ENCODE peak calls at places on chromosomes 11 and 22, in four cellular contexts. W is K562, N is GM12878, V is H1. Q is an unnamed sample.

GRCh38 chr11:26946209-26946828 is 47.6 kb upstream of the FIBIN start:
- DNase-seq in W (no peak), N (no peak), V (no peak), Q (no peak)

GRCh38 chr22:23608583-23608982 is 23.5 kb downstream of the DRICH1 start:
- DNase-seq in W (peak), N (no peak), V (no peak), Q (no peak)

GRCh38 chr11:113896156-113896879 is 8.3 kb upstream of the HTR3B start:
- DNase-seq in W (peak), N (no peak), V (no peak), Q (no peak)

GRCh38 chr11:47160753-47161133 is 15.9 kb downstream of the ARFGAP2 start:
- DNase-seq in W (peak), N (no peak), V (no peak), Q (no peak)

GRCh38 chr22:22887621-22888503 is at the start of gene IGLL5:
- DNase-seq in W (no peak), N (no peak), V (no peak), Q (no peak)

GRCh38 chr22:47029244-47030001 is 267.0 kb downstream of the TBC1D22A start:
- DNase-seq in W (no peak), N (no peak), V (no peak), Q (no peak)

GRCh38 chr22:33757041-33757440 is 163.2 kb downstream of the LARGE1 start:
- DNase-seq in W (no peak), N (no peak), V (no peak), Q (no peak)

GRCh38 chr11:95465887-95466286 is 234.9 kb upstream of the SESN3 start:
- DNase-seq in W (no peak), N (no peak), V (no peak), Q (no peak)

GRCh38 chr11:3807856-3808845 is at the start of gene PGAP2:
- DNase-seq in W (peak), N (no peak), V (peak), Q (peak)

GRCh38 chr22:26398741-26399153 is 30.3 kb upstream of the ASPHD2 start:
- DNase-seq in W (peak), N (no peak), V (peak), Q (no peak)

GRCh38 chr22:28907311-28908008 is 24.1 kb downstream of the ZNRF3 start:
- DNase-seq in W (no peak), N (peak), V (no peak), Q (no peak)
- TF ChIP-seq GABPA in W (no peak), N (peak), V (no peak), Q (no peak)

GRCh38 chr22:28820885-28821284 is 20.5 kb upstream of the XBP1 start:
- DNase-seq in W (no peak), N (no peak), V (no peak), Q (no peak)

GRCh38 chr22:28817919-28818859 is 17.8 kb upstream of the XBP1 start:
- DNase-seq in W (no peak), N (no peak), V (no peak), Q (peak)

GRCh38 chr22:28821452-28821851 is 21.1 kb upstream of the XBP1 start:
- DNase-seq in W (no peak), N (no peak), V (no peak), Q (no peak)

GRCh38 chr22:28816994-28817530 is 16.7 kb upstream of the XBP1 start:
- DNase-seq in W (no peak), N (no peak), V (no peak), Q (no peak)

GRCh38 chr22:28819253-28820096 is 19.1 kb upstream of the XBP1 start:
- DNase-seq in W (no peak), N (no peak), V (no peak), Q (peak)
- TF ChIP-seq KDM1A in W (no peak), N (no peak), V (no peak), Q (peak)

GRCh38 chr11:89487016-89487415 is 4.2 kb downstream of the NOX4 start:
- DNase-seq in W (no peak), N (no peak), V (no peak), Q (no peak)

GRCh38 chr11:89495951-89496350 is 4.8 kb upstream of the NOX4 start:
- DNase-seq in W (no peak), N (no peak), V (no peak), Q (no peak)

GRCh38 chr11:89489930-89490329 is 1.2 kb downstream of the NOX4 start:
- DNase-seq in W (no peak), N (no peak), V (no peak), Q (no peak)

DNA sequence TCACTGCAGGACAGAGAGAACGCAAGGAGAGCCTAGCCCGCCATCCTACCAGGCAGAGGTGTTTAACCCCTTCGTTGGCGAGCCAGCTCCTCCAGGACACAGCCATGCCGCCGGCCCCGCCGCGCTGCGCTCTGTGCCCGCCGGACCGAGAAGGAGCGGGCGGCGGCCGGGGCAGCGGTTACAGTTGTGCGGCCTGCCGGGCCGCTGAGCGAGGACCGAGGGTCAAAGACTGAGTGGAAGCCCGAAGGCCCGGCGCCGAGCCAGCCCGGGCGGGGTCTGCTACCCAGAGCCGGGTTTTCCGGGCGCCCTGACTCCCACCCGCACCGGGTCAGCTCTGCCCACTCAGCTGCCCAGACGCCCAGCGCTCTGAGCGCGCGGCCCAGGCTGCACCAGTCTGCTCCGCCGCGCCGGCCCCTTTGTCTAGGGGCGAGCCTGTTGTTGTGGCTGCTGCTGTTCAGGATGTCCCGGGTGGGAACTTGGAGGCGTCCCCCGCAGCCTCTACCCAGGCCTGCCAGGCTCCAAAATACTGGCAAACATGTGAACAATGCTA is at the start of gene NOX4:
- DNase-seq in W (no peak), N (no peak), V (no peak), Q (no peak)
- TF ChIP-seq POLR2AphosphoS5 in W (no peak), N (no peak), V (peak), Q (no peak)

DNA sequence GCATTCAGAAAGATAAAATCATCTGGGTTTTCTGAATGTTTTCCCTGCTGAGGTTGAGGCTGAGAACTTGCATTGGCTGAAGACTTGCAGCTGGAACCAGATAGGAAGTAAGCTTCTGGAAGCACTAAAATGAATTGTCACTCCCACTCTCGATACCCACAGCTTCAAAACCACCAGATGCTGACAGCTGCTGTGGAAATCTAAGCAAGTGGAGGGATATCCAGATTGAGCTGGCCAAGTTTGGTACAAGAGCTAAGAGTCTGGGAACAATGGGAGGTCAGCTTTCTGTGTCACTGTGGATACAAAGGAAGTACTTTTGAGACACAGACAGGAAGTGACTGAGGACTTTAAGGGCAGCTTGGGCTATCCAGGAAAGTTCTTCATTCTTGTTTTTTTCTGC is 51.3 kb upstream of the CD44 start:
- DNase-seq in W (no peak), N (no peak), V (no peak), Q (no peak)
- TF ChIP-seq GABPA in W (peak), N (no peak), V (no peak), Q (no peak)